ENCODE peak calls at places on chromosome 4, in ten cellular contexts. A is hepatocyte, R is stomach, G is HFFc6, J is heart left ventricle, U is ovary, F is HFF-Myc, N is WTC11, S is tibial nerve, M is heart right ventricle. E is an unnamed sample.

GRCh38 chr4:165512464-165512863 is 133.7 kb downstream of the CPE start:
- DNase-seq in A (no peak), R (no peak), G (no peak), J (no peak), U (no peak), F (no peak), N (no peak), S (no peak), M (no peak), E (no peak)

GRCh38 chr4:83329521-83330105 is 5.0 kb downstream of the HPSE start:
- DNase-seq in A (peak), R (no peak), G (no peak), J (no peak), U (no peak), F (no peak), N (no peak), S (no peak), M (no peak), E (no peak)

GRCh38 chr4:5956285-5957021 is 61.8 kb downstream of the C4orf50 start:
- DNase-seq in A (peak), R (peak), G (no peak), J (no peak), U (no peak), F (no peak), N (peak), S (no peak), M (no peak), E (no peak)

GRCh38 chr4:125440814-125441213 is 126.1 kb downstream of the FAT4 start:
- DNase-seq in A (no peak), R (no peak), G (no peak), J (no peak), U (no peak), F (no peak), N (no peak), S (no peak), M (no peak), E (no peak)

GRCh38 chr4:121784975-121785374 is 16.1 kb upstream of the EXOSC9 start:
- DNase-seq in A (no peak), R (no peak), G (peak), J (no peak), U (no peak), F (no peak), N (no peak), S (peak), M (peak), E (no peak)

GRCh38 chr4:33878710-33879109 is 2365.6 kb downstream of the ARAP2 start:
- DNase-seq in A (no peak), R (no peak), G (no peak), J (no peak), U (no peak), F (no peak), N (no peak), S (no peak), M (no peak), E (no peak)

GRCh38 chr4:85491527-85491926 is 16.6 kb downstream of the ARHGAP24 start:
- DNase-seq in A (no peak), R (no peak), G (no peak), J (no peak), U (no peak), F (no peak), N (no peak), S (no peak), M (no peak), E (no peak)

GRCh38 chr4:8292388-8293107 is 23.0 kb downstream of the HTRA3 start:
- DNase-seq in A (no peak), R (no peak), G (no peak), J (peak), U (peak), F (no peak), N (no peak), S (no peak), M (no peak), E (no peak)

GRCh38 chr4:187565416-187565815 is 430.2 kb upstream of the ZFP42 start:
- DNase-seq in A (no peak), R (no peak), G (no peak), J (no peak), U (no peak), F (no peak), N (peak), S (no peak), M (no peak), E (no peak)

GRCh38 chr4:182307746-182308145 is 64.5 kb downstream of the TENM3 start:
- DNase-seq in A (peak), R (no peak), G (peak), J (no peak), U (no peak), F (peak), N (no peak), S (peak), M (no peak), E (no peak)

GRCh38 chr4:56272946-56273728 is 114.2 kb downstream of the AASDH start:
- DNase-seq in A (no peak), R (no peak), G (no peak), J (no peak), U (no peak), F (no peak), N (no peak), S (no peak), M (no peak), E (no peak)

GRCh38 chr4:2135083-2135482 is 76.0 kb downstream of the NAT8L start:
- DNase-seq in A (peak), R (no peak), G (no peak), J (no peak), U (no peak), F (peak), N (no peak), S (no peak), M (no peak), E (peak)

GRCh38 chr4:155371432-155372043 is 5.2 kb downstream of the MAP9 start:
- DNase-seq in A (peak), R (no peak), G (no peak), J (no peak), U (no peak), F (no peak), N (no peak), S (no peak), M (no peak), E (no peak)

GRCh38 chr4:180665994-180666818 is 1577.0 kb upstream of the TENM3 start:
- DNase-seq in A (peak), R (no peak), G (peak), J (no peak), U (no peak), F (peak), N (peak), S (no peak), M (peak), E (peak)

GRCh38 chr4:83252782-83253405 is 31.7 kb downstream of the COQ2 start:
- DNase-seq in A (peak), R (peak), G (peak), J (peak), U (no peak), F (no peak), N (peak), S (peak), M (peak), E (peak)

GRCh38 chr4:169649545-169650226 is 29.3 kb downstream of the CLCN3 start:
- DNase-seq in A (no peak), R (peak), G (no peak), J (peak), U (no peak), F (no peak), N (no peak), S (no peak), M (peak), E (no peak)

GRCh38 chr4:124144302-124144701 is 568.2 kb downstream of the ANKRD50 start:
- DNase-seq in A (no peak), R (no peak), G (no peak), J (no peak), U (no peak), F (no peak), N (no peak), S (no peak), M (no peak), E (no peak)

GRCh38 chr4:109676886-109677285 is 26.4 kb downstream of the CASP6 start:
- DNase-seq in A (no peak), R (no peak), G (no peak), J (no peak), U (no peak), F (no peak), N (no peak), S (no peak), M (no peak), E (no peak)

GRCh38 chr4:20464381-20464780 is 212.7 kb downstream of the SLIT2 start:
- DNase-seq in A (peak), R (no peak), G (peak), J (no peak), U (no peak), F (no peak), N (no peak), S (no peak), M (no peak), E (no peak)

GRCh38 chr4:174681723-174682300 is 147.2 kb downstream of the GLRA3 start:
- DNase-seq in A (peak), R (no peak), G (no peak), J (no peak), U (no peak), F (no peak), N (no peak), S (no peak), M (no peak), E (no peak)

GRCh38 chr4:184011810-184012209 is 106.7 kb downstream of the STOX2 start:
- DNase-seq in A (no peak), R (no peak), G (no peak), J (no peak), U (no peak), F (no peak), N (no peak), S (no peak), M (no peak), E (no peak)

GRCh38 chr4:111546881-111547280 is 598.4 kb upstream of the FAM241A start:
- DNase-seq in A (no peak), R (no peak), G (no peak), J (no peak), U (no peak), F (no peak), N (no peak), S (no peak), M (no peak), E (no peak)

GRCh38 chr4:18025263-18025662 is 3.7 kb upstream of the LCORL start:
- DNase-seq in A (no peak), R (no peak), G (no peak), J (no peak), U (no peak), F (no peak), N (no peak), S (no peak), M (no peak), E (peak)

GRCh38 chr4:46505131-46505530 is 115.2 kb upstream of the GABRA2 start:
- DNase-seq in A (no peak), R (no peak), G (no peak), J (no peak), U (no peak), F (no peak), N (no peak), S (no peak), M (no peak), E (no peak)

GRCh38 chr4:112775801-112776200 is 138.9 kb downstream of the LARP7 start:
- DNase-seq in A (no peak), R (no peak), G (no peak), J (no peak), U (no peak), F (no peak), N (no peak), S (no peak), M (no peak), E (no peak)

GRCh38 chr4:173288698-173289350 is 45.3 kb downstream of the HMGB2 start:
- DNase-seq in A (no peak), R (no peak), G (no peak), J (no peak), U (no peak), F (no peak), N (no peak), S (no peak), M (no peak), E (no peak)

GRCh38 chr4:47122592-47123291 is 91.4 kb downstream of the GABRB1 start:
- DNase-seq in A (peak), R (peak), G (peak), J (peak), U (no peak), F (peak), N (peak), S (peak), M (peak), E (peak)

GRCh38 chr4:147927377-147928137 is 195.7 kb downstream of the ARHGAP10 start:
- DNase-seq in A (no peak), R (no peak), G (peak), J (peak), U (no peak), F (peak), N (no peak), S (no peak), M (peak), E (no peak)

GRCh38 chr4:1759818-1760223 is 33.3 kb upstream of the FGFR3 start:
- DNase-seq in A (no peak), R (no peak), G (no peak), J (no peak), U (no peak), F (no peak), N (no peak), S (no peak), M (no peak), E (no peak)

GRCh38 chr4:136713140-136713539 is 819.2 kb downstream of the PCDH18 start:
- DNase-seq in A (no peak), R (no peak), G (no peak), J (no peak), U (no peak), F (no peak), N (no peak), S (no peak), M (no peak), E (peak)

GRCh38 chr4:118950224-118950623 is 61.6 kb downstream of the SYNPO2 start:
- DNase-seq in A (no peak), R (no peak), G (no peak), J (no peak), U (no peak), F (no peak), N (no peak), S (no peak), M (no peak), E (no peak)

GRCh38 chr4:156534205-156534604 is 437.4 kb downstream of the PDGFC start:
- DNase-seq in A (no peak), R (no peak), G (no peak), J (no peak), U (no peak), F (no peak), N (no peak), S (no peak), M (no peak), E (no peak)

GRCh38 chr4:136687118-136687517 is 845.2 kb downstream of the PCDH18 start:
- DNase-seq in A (peak), R (no peak), G (no peak), J (no peak), U (no peak), F (no peak), N (peak), S (no peak), M (no peak), E (no peak)

GRCh38 chr4:169229571-169230028 is 41.2 kb downstream of the SH3RF1 start:
- DNase-seq in A (peak), R (no peak), G (peak), J (no peak), U (no peak), F (peak), N (no peak), S (no peak), M (no peak), E (no peak)

GRCh38 chr4:40617903-40618302 is 11.8 kb downstream of the RBM47 start:
- DNase-seq in A (no peak), R (no peak), G (no peak), J (no peak), U (no peak), F (no peak), N (no peak), S (no peak), M (no peak), E (no peak)

GRCh38 chr4:20662851-20663250 is 37.4 kb upstream of the PACRGL start:
- DNase-seq in A (no peak), R (no peak), G (no peak), J (no peak), U (no peak), F (no peak), N (no peak), S (no peak), M (no peak), E (no peak)

GRCh38 chr4:145623831-145624230 is 4.6 kb downstream of the MMAA start:
- DNase-seq in A (no peak), R (no peak), G (peak), J (no peak), U (no peak), F (no peak), N (no peak), S (no peak), M (no peak), E (no peak)

DNA sequence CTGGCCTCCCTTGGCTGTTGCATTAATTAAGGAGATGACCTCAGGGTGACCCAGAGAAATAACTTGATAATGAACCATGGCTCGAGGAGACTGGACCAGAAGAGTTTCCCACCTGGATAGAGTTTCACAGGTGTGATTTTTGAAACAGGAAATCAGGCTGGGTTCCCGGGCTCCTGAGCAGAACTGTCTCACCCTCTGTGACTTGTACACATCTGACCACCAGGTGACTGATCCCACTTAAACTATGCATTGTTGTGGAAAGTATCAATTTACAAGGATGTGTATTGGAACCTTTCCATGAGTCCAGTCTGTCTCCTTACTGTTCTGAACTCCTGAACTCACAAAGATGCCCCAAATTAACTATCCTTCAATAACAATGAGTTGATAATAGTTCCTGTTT is 220.3 kb downstream of the PTTG2 start:
- DNase-seq in A (no peak), R (no peak), G (no peak), J (no peak), U (no peak), F (no peak), N (no peak), S (no peak), M (no peak), E (no peak)
- TF ChIP-seq CTCF in A (no peak), R (no peak), G (peak), J (no peak), U (no peak), F (no peak), N (no peak), S (no peak), M (no peak), E (no peak)

GRCh38 chr4:127782275-127783025 is at the start of gene HSPA4L:
- DNase-seq in A (peak), R (peak), G (peak), J (peak), U (no peak), F (peak), N (peak), S (peak), M (peak), E (peak)
- TF ChIP-seq CTCF in A (peak), R (no peak), G (peak), J (peak), U (peak), F (no peak), N (no peak), S (peak), M (no peak), E (peak)

GRCh38 chr4:108651068-108651794 is 832 bp downstream of the OSTC start:
- DNase-seq in A (peak), R (no peak), G (peak), J (no peak), U (no peak), F (no peak), N (no peak), S (no peak), M (no peak), E (no peak)
- TF ChIP-seq CTCF in A (no peak), R (no peak), G (no peak), J (no peak), U (no peak), F (no peak), N (no peak), S (no peak), M (no peak), E (no peak)

GRCh38 chr4:53805291-53805690 is 214.0 kb upstream of the LNX1 start:
- DNase-seq in A (no peak), R (no peak), G (no peak), J (no peak), U (no peak), F (no peak), N (no peak), S (no peak), M (no peak), E (no peak)
- TF ChIP-seq CTCF in A (no peak), R (no peak), G (no peak), J (no peak), U (no peak), F (no peak), N (no peak), S (no peak), M (no peak), E (no peak)